ENCODE peak calls at places on chromosomes 2 and 18, in eight cellular contexts. L, Z, U, I, A, B, H and F are unnamed samples.

GRCh38 chr2:232292395-232293154 is 86.0 kb upstream of the ALPP start:
- DNase-seq in L (no peak), Z (peak; percentile 47), U (peak; percentile 58), I (peak; percentile 66), A (peak; percentile 84), B (peak; percentile 59), H (peak; percentile 38), F (peak; percentile 37)

GRCh38 chr18:7303751-7304370 is 73.0 kb downstream of the LRRC30 start:
- DNase-seq in L (no peak), Z (no peak), U (no peak), I (no peak), A (no peak), B (no peak), H (no peak), F (no peak)

GRCh38 chr2:100923461-100924020 is 78.5 kb upstream of the RPL31 start:
- DNase-seq in L (no peak), Z (no peak), U (no peak), I (no peak), A (no peak), B (no peak), H (no peak), F (no peak)

GRCh38 chr2:241218131-241219029 is 29.9 kb downstream of the ANO7 start:
- DNase-seq in L (no peak), Z (peak; percentile 29), U (no peak), I (no peak), A (peak; percentile 92), B (peak; percentile 57), H (peak; percentile 65), F (no peak)

GRCh38 chr2:133200684-133201421 is 367.4 kb downstream of the NCKAP5 start:
- DNase-seq in L (no peak), Z (peak; percentile 69), U (no peak), I (no peak), A (no peak), B (no peak), H (no peak), F (no peak)

GRCh38 chr2:39120521-39120770 is 405 bp downstream of the SOS1 start:
- DNase-seq in L (no peak), Z (no peak), U (no peak), I (no peak), A (peak; percentile 94), B (no peak), H (no peak), F (no peak)

GRCh38 chr2:239609162-239609561 is 208.3 kb upstream of the HDAC4 start:
- DNase-seq in L (peak; percentile 51), Z (no peak), U (peak; percentile 41), I (no peak), A (peak; percentile 57), B (peak; percentile 18), H (no peak), F (no peak)

GRCh38 chr2:229417906-229418305 is 146.8 kb upstream of the PID1 start:
- DNase-seq in L (no peak), Z (no peak), U (no peak), I (no peak), A (no peak), B (no peak), H (no peak), F (no peak)

GRCh38 chr2:62570861-62571698 is 65.1 kb upstream of the TMEM17 start:
- DNase-seq in L (no peak), Z (peak; percentile 58), U (peak; percentile 74), I (peak; percentile 62), A (no peak), B (peak; percentile 33), H (no peak), F (no peak)

GRCh38 chr18:36308711-36309435 is 11.4 kb downstream of the FHOD3 start:
- DNase-seq in L (no peak), Z (no peak), U (no peak), I (no peak), A (no peak), B (no peak), H (no peak), F (no peak)

GRCh38 chr2:178819992-178820391 is 12.8 kb upstream of the TTN start:
- DNase-seq in L (no peak), Z (no peak), U (no peak), I (no peak), A (no peak), B (no peak), H (peak; percentile 40), F (no peak)

GRCh38 chr2:125224830-125225229 is 1199.7 kb downstream of the CNTNAP5 start:
- DNase-seq in L (no peak), Z (no peak), U (no peak), I (no peak), A (no peak), B (no peak), H (no peak), F (no peak)

GRCh38 chr2:141055526-141055925 is 1075.3 kb downstream of the LRP1B start:
- DNase-seq in L (no peak), Z (no peak), U (no peak), I (no peak), A (no peak), B (no peak), H (no peak), F (no peak)

GRCh38 chr2:222102746-222103349 is 195.9 kb downstream of the PAX3 start:
- DNase-seq in L (no peak), Z (no peak), U (no peak), I (no peak), A (no peak), B (no peak), H (no peak), F (no peak)

GRCh38 chr2:64808092-64808491 is 154.4 kb upstream of the SERTAD2 start:
- DNase-seq in L (no peak), Z (no peak), U (no peak), I (no peak), A (no peak), B (no peak), H (no peak), F (no peak)

GRCh38 chr18:35868919-35869318 is 103.6 kb upstream of the RMP24 start:
- DNase-seq in L (no peak), Z (no peak), U (no peak), I (no peak), A (no peak), B (no peak), H (no peak), F (no peak)

GRCh38 chr18:24799176-24799575 is 338.7 kb downstream of the HRH4 start:
- DNase-seq in L (no peak), Z (no peak), U (no peak), I (no peak), A (no peak), B (no peak), H (no peak), F (no peak)

GRCh38 chr2:96843538-96844268 is at the start of gene ANKRD23:
- DNase-seq in L (no peak), Z (no peak), U (no peak), I (no peak), A (no peak), B (no peak), H (no peak), F (no peak)

DNA sequence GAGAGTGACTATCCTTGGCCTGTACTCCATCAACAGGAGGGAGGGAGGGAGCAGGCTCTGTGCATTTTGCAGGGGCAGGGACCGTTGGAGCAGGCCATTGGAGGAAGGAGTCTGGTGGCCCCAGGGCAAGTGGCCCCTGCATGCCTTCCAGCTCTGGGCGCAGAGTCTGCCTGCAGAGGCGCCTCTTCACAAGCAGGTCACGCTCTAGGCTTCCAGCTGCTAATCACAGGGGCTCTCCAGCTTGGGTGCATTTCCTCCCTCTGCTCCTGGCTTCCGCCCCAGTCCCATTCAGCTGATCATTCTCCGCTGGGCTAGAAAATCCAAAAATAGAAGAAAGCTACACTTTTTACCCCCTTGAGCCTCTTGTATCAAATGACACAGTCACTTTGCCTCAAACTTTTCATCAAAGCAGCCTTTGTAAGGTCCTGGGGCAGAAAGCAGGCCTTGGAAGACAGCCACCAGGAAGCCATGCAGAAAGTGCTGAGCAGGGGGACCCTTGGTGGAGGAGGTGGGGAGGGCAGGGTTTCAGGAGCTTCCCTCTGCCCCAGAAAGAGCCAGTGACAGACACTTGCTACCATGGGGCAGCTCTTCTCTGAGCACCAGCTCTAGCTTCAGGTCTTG is 11.3 kb downstream of the TMEM247 start:
- DNase-seq in L (no peak), Z (no peak), U (no peak), I (no peak), A (peak; percentile 86), B (peak; percentile 50), H (peak; percentile 86), F (peak; percentile 38)
- H3K4me3 ChIP-seq in L (no peak overlapping the region), Z (no peak overlapping the region), U (no peak overlapping the region), I (no peak overlapping the region), A (no peak overlapping the region), B (no peak overlapping the region), H (no peak overlapping the region), F (no peak overlapping the region)

GRCh38 chr18:79507546-79508480 is 112.1 kb downstream of the NFATC1 start:
- DNase-seq in L (peak; percentile 86), Z (no peak), U (peak; percentile 84), I (peak; percentile 62), A (peak; percentile 86), B (peak; percentile 71), H (peak; percentile 90), F (peak; percentile 93)
- TF ChIP-seq POLR2A in L (no peak), Z (no peak), U (peak; percentile 9), I (no peak), A (no peak), B (no peak), H (no peak), F (no peak)

GRCh38 chr2:95343429-95344207 is 46.5 kb downstream of the KCNIP3 start:
- DNase-seq in L (no peak), Z (no peak), U (peak; percentile 26), I (no peak), A (peak; percentile 25), B (peak; percentile 18), H (no peak), F (no peak)

GRCh38 chr2:95344208-95344570 is 47.0 kb downstream of the KCNIP3 start:
- DNase-seq in L (no peak), Z (no peak), U (peak; percentile 35), I (peak; percentile 27), A (peak; percentile 67), B (no peak), H (no peak), F (no peak)

GRCh38 chr2:95345066-95345414 is 47.9 kb downstream of the KCNIP3 start:
- DNase-seq in L (no peak), Z (no peak), U (no peak), I (no peak), A (no peak), B (peak; percentile 14), H (no peak), F (no peak)

GRCh38 chr2:95345415-95346235 is 48.5 kb downstream of the KCNIP3 start:
- DNase-seq in L (peak; percentile 85), Z (peak; percentile 88), U (peak; percentile 85), I (peak; percentile 91), A (peak; percentile 92), B (peak; percentile 79), H (peak; percentile 89), F (peak; percentile 96)

DNA sequence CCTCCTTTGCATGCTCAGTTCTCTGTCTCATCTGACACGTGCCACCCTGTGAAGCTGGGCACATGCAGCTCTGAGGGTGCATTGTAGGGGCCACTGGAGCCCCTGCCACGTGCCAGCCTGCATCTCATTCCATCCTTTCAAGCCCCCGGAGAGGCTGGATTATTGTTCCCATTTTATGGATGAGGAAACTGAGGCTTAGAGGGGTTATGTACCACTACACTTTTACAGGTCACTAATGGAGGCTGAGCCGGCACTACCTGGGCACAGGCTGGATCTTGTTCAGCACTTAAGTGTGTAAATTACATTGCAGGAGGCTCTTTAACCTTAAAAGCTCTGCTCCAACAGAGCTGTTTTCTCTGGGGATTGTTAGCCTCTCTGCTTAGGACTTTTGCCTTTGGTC is 47.5 kb downstream of the KCNIP3 start:
- DNase-seq in L (no peak), Z (no peak), U (peak; percentile 14), I (no peak), A (peak; percentile 38), B (peak; percentile 10), H (no peak), F (no peak)
- H3K4me3 ChIP-seq in L (no peak overlapping the region), Z (no peak overlapping the region), U (no peak overlapping the region), I (no peak overlapping the region), A (no peak overlapping the region), B (no peak overlapping the region), H (no peak overlapping the region), F (no peak overlapping the region)

GRCh38 chr2:30234180-30234971 is 3.0 kb downstream of the LBH start:
- DNase-seq in L (peak; percentile 58), Z (peak; percentile 65), U (no peak), I (no peak), A (peak; percentile 79), B (no peak), H (no peak), F (peak; percentile 48)
- TF ChIP-seq POLR2A in L (no peak), Z (no peak), U (no peak), I (no peak), A (no peak), B (no peak), H (no peak), F (no peak)